ENCODE peak calls at places on chromosomes 11 and 22, in six cellular contexts. C is HCT116, N is K562, L is endothelial cell of umbilical vein, Q is HepG2, S is H1. Y is an unnamed sample.

GRCh38 chr11:6727971-6728890 is 43.5 kb downstream of the OR2AG2 start:
- DNase-seq in C (no peak), S (no peak), L (peak), Q (no peak), N (no peak), Y (no peak)

GRCh38 chr22:39625554-39626537 is 55.3 kb downstream of the CACNA1I start:
- DNase-seq in L (no peak), N (peak), S (no peak), Q (no peak), C (no peak), Y (peak)

GRCh38 chr11:73652046-73652730 is 5.8 kb downstream of the PLEKHB1 start:
- DNase-seq in Q (peak), S (peak), C (peak), N (no peak), L (peak), Y (peak)

GRCh38 chr11:121711900-121712424 is 259.2 kb upstream of the SORL1-AS1 start:
- DNase-seq in N (no peak), S (no peak), L (no peak), Q (peak), C (no peak), Y (no peak)

GRCh38 chr11:14248577-14248976 is 110.4 kb downstream of the RRAS2 start:
- DNase-seq in Q (no peak), C (no peak), S (no peak), L (no peak), N (no peak), Y (peak)

GRCh38 chr11:36312593-36312990 is 16.5 kb downstream of the PRR5L start:
- DNase-seq in Q (no peak), C (no peak), S (no peak), N (no peak), L (no peak), Y (no peak)

GRCh38 chr22:24819941-24820461 is 14.0 kb downstream of the SGSM1 start:
- DNase-seq in Q (no peak), L (no peak), N (no peak), S (no peak), C (no peak), Y (no peak)

GRCh38 chr11:65546217-65546958 is 11.8 kb downstream of the LTBP3 start:
- DNase-seq in S (peak), N (peak), C (peak), L (peak), Q (peak), Y (peak)

GRCh38 chr11:34140149-34140548 is 34.7 kb downstream of the NAT10 start:
- DNase-seq in S (no peak), L (no peak), C (no peak), Q (no peak), N (no peak), Y (no peak)

GRCh38 chr22:25101986-25102385 is 97.7 kb upstream of the CRYBB3 start:
- DNase-seq in S (no peak), Q (no peak), L (no peak), C (no peak), N (no peak), Y (no peak)

GRCh38 chr22:26398741-26399153 is 30.3 kb upstream of the ASPHD2 start:
- DNase-seq in L (peak), C (peak), Q (no peak), S (peak), N (peak), Y (peak)

GRCh38 chr11:132631956-132632355 is 900.3 kb downstream of the OPCML start:
- DNase-seq in S (no peak), N (no peak), Q (no peak), L (no peak), C (no peak), Y (no peak)

GRCh38 chr11:20303451-20303965 is 60.0 kb upstream of the HTATIP2 start:
- DNase-seq in S (no peak), L (no peak), Q (no peak), C (no peak), N (no peak), Y (no peak)

GRCh38 chr22:46604306-46604690 is 15.9 kb upstream of the GRAMD4 start:
- DNase-seq in L (no peak), N (peak), S (no peak), C (no peak), Q (no peak), Y (no peak)

GRCh38 chr11:32003335-32003734 is 87.5 kb upstream of the RCN1 start:
- DNase-seq in Q (no peak), N (no peak), L (no peak), S (no peak), C (no peak), Y (no peak)

GRCh38 chr11:47586456-47586855 is at the start of gene FAM180B:
- DNase-seq in L (no peak), Q (no peak), C (no peak), S (no peak), N (no peak), Y (no peak)

GRCh38 chr11:8833568-8834275 is 77.3 kb upstream of the AKIP1 start:
- DNase-seq in S (no peak), N (no peak), L (no peak), Q (no peak), C (no peak), Y (peak)

GRCh38 chr11:70063555-70063954 is 14.6 kb upstream of the ANO1 start:
- DNase-seq in N (no peak), C (peak), S (no peak), Q (no peak), L (no peak), Y (no peak)

GRCh38 chr22:35431483-35432205 is 31.7 kb downstream of the MCM5 start:
- DNase-seq in N (no peak), S (no peak), L (no peak), Q (no peak), C (no peak), Y (no peak)

GRCh38 chr22:40009953-40010751 is 15.4 kb downstream of the FAM83F start:
- DNase-seq in N (no peak), S (no peak), Q (no peak), C (no peak), L (no peak), Y (no peak)

GRCh38 chr11:67266424-67267187 is at the start of gene GRK2:
- DNase-seq in Q (no peak), C (no peak), N (peak), L (no peak), S (no peak), Y (peak)

GRCh38 chr22:27370281-27370680 is 431.3 kb downstream of the MN1 start:
- DNase-seq in L (no peak), N (no peak), C (no peak), S (no peak), Q (no peak), Y (no peak)

GRCh38 chr11:8913961-8914660 is 3.1 kb downstream of the AKIP1 start:
- DNase-seq in Q (peak), S (peak), N (peak), C (no peak), L (peak), Y (peak)

DNA sequence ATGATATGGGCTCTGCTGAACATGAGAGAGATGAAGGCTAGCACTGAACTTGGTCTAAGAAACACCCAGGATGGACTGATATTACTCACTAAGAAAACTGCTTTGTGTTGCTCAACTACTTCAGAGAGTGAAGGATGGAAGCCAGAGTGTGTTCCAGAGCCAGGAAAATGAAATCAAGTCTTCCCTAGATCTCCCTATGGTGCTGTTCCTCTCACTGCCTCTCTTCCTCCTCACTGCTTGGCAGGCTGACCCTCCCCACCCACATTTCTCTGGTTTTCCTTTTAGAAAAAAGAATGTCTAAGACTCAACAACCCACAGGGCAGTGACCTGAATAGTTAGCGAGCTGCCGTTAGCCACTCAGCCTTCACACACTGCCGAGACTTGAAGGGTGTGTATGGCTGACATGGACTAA is 65.6 kb downstream of the CCDC81 start:
- DNase-seq in S (no peak), C (no peak), Q (no peak), L (no peak), N (no peak), Y (no peak)
- H2AFZ ChIP-seq in S (no peak), C (no peak), Q (no peak), L (no peak), N (peak), Y (peak)

GRCh38 chr11:765025-765801 is 12.1 kb downstream of the GATD1 start:
- DNase-seq in L (peak), N (peak), C (peak), Q (peak), S (peak), Y (peak)
- TF ChIP-seq POLR2AphosphoS5 in L (peak), N (peak), C (peak), Q (peak), S (peak), Y (peak)

GRCh38 chr11:92540113-92540512 is 315.5 kb downstream of the FAT3 start:
- DNase-seq in Q (no peak), C (no peak), N (no peak), S (no peak), L (no peak), Y (no peak)

GRCh38 chr11:92531051-92531747 is 306.6 kb downstream of the FAT3 start:
- DNase-seq in Q (no peak), C (no peak), S (no peak), N (no peak), L (no peak), Y (no peak)

GRCh38 chr11:92536895-92537294 is 312.3 kb downstream of the FAT3 start:
- DNase-seq in N (no peak), L (no peak), S (no peak), C (no peak), Q (no peak), Y (no peak)
- TF ChIP-seq EZH2 in N (no peak), L (no peak), S (no peak), C (no peak), Q (no peak), Y (no peak)

DNA sequence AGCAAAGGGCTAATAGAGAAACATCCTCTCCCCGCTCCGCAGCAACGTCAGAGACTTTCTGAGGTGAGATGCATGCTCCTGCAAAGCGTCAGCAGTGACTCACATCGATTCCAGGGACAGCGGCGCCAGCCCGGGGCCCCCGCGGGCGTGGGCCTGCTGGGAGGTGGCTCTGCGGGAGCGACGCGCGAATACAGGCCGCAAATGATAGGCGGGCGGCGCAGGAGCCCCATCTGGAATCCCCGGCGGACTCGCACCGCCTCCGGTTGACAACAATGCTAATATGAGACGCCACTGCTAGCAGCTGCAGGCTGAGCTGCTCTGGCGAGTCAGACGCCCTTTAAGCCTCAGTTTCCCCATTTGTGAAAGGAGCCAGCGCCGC is 557 bp downstream of the RANGAP1 start:
- DNase-seq in L (peak), Q (peak), S (peak), N (peak), C (peak), Y (peak)
- H2AFZ ChIP-seq in L (no peak), Q (no peak), S (no peak), N (peak), C (no peak), Y (no peak)

DNA sequence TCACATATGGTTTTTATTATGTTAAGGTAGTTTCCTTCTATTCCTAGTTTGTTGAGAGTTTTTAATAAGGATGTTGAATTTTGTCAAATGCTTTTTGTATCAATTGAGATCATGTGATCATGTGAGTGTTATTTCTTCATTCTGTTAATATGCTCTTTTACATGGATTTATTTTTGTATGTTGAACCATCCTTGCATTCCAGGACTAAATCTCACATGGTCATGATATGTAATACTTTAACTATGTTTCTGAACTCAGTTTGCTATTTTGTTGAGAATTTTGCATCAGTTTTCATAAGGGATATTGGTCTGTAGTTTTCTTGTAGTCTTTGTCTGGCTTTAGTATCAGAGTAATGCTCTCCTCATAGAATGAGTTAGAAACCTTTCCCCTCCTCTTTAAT is 43.2 kb downstream of the KCNQ1 start:
- DNase-seq in C (no peak), N (no peak), L (no peak), Q (no peak), S (no peak), Y (no peak)
- TF ChIP-seq POLR2AphosphoS5 in C (no peak), N (no peak), L (no peak), Q (no peak), S (no peak), Y (no peak)

GRCh38 chr11:61967924-61968757 is 707 bp upstream of the FTH1 start:
- DNase-seq in Q (peak), L (peak), S (no peak), C (no peak), N (peak), Y (peak)
- TF ChIP-seq EZH2 in Q (no peak), L (no peak), S (no peak), C (no peak), N (no peak), Y (no peak)

DNA sequence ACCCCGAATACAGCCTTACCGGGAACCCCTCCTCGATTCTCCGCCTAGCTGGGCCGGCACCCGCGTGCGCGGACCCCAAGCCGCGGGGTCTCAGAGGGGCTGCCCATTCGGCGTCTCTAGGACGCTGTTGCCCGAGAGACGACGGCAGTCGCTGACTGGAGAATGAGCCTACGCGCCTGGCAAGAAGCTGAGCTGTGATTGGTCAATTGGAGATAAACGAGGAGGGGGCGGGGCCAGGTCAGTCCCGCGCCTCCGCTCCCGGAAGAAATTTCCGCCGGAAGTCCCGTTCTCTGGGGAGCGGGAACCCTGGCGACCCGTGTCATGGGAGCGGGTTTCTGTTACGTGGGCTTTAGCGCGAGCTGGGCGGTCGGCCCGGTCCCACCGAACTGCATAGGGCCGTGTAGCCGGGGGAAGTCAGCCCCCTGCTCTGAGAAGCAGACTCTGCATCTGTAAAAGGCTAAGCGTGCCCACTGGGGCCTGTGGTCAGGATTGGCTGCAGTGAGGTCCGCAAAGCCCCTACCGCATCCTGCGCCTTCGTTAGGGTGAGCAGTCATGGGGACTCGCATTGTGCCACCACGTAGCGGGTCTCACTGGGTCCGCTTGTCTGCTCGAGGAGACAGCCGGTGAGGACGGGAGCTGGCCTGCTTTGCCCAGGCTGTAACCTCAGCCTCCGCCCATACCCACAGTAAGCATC is at the start of gene EFCAB6:
- DNase-seq in N (peak), L (peak), C (peak), Q (no peak), S (peak), Y (peak)
- H2AFZ ChIP-seq in N (peak), L (peak), C (no peak), Q (no peak), S (peak), Y (peak)

GRCh38 chr22:50269573-50270301 is 443 bp downstream of the MAPK11 start:
- DNase-seq in N (peak), Q (no peak), S (no peak), C (no peak), L (peak), Y (no peak)

GRCh38 chr22:50268655-50269113 is 1.5 kb downstream of the MAPK11 start:
- DNase-seq in L (no peak), N (no peak), S (no peak), Q (no peak), C (no peak), Y (no peak)

GRCh38 chr22:50266994-50267393 is 3.2 kb downstream of the MAPK11 start:
- DNase-seq in S (no peak), Q (no peak), C (no peak), N (no peak), L (no peak), Y (no peak)

GRCh38 chr22:50270302-50271010 is at the start of gene MAPK11:
- DNase-seq in C (no peak), N (peak), Q (peak), L (peak), S (peak), Y (peak)

GRCh38 chr22:50267591-50268390 is 2.4 kb downstream of the MAPK11 start:
- DNase-seq in Q (no peak), L (peak), N (peak), C (no peak), S (peak), Y (peak)
- TF ChIP-seq POLR2AphosphoS5 in Q (no peak), L (no peak), N (no peak), C (no peak), S (no peak), Y (no peak)

Y was measured in GM23338.